ENCODE peak calls at places on chromosomes 7 and 10, in four cellular contexts. T, D, C and L are unnamed samples. For H3K4me1 and H3K27me3, the result is how much of the 10 kb centered on the place peaks cover.

GRCh38 chr7:12217311-12217710 is 6.2 kb downstream of the TMEM106B start:
- DNase-seq in T (no peak), D (no peak), C (no peak), L (no peak)

GRCh38 chr7:26156454-26157365 is 4.7 kb downstream of the NFE2L3 start:
- DNase-seq in T (no peak), D (no peak), C (no peak), L (no peak)

GRCh38 chr7:16916111-16916639 is 34.4 kb upstream of the AGR3 start:
- DNase-seq in T (no peak), D (no peak), C (no peak), L (no peak)

GRCh38 chr10:1153253-1153763 is 97.1 kb downstream of the WDR37 start:
- DNase-seq in T (no peak), D (no peak), C (no peak), L (no peak)

GRCh38 chr7:77439572-77439971 is 23.4 kb upstream of the GSAP start:
- DNase-seq in T (no peak), D (peak), C (peak), L (no peak)

GRCh38 chr10:122461367-122461728 is at the start of gene HTRA1:
- DNase-seq in T (peak), D (peak), C (peak), L (no peak)

GRCh38 chr10:33211123-33211878 is 123.2 kb downstream of the NRP1 start:
- DNase-seq in T (no peak), D (peak), C (no peak), L (no peak)

GRCh38 chr10:117663750-117664149 is 121.2 kb downstream of the EMX2 start:
- DNase-seq in T (no peak), D (no peak), C (no peak), L (no peak)

GRCh38 chr7:75649462-75649861 is 89.3 kb downstream of the HIP1 start:
- DNase-seq in T (no peak), D (no peak), C (no peak), L (no peak)

GRCh38 chr10:60907972-60908371 is 36.0 kb downstream of the RHOBTB1 start:
- DNase-seq in T (no peak), D (no peak), C (no peak), L (no peak)

GRCh38 chr7:39016609-39017008 is 38.9 kb downstream of the POU6F2 start:
- DNase-seq in T (no peak), D (no peak), C (no peak), L (no peak)

GRCh38 chr7:41716691-41717090 is 13.8 kb upstream of the INHBA start:
- DNase-seq in T (no peak), D (no peak), C (no peak), L (no peak)

GRCh38 chr7:140170375-140170774 is 6.4 kb downstream of the KDM7A start:
- DNase-seq in T (no peak), D (no peak), C (no peak), L (no peak)

GRCh38 chr10:84743483-84743882 is 415.1 kb downstream of the CCSER2 start:
- DNase-seq in T (no peak), D (no peak), C (no peak), L (no peak)

GRCh38 chr10:1573334-1573969 is 163.9 kb downstream of the ADARB2 start:
- DNase-seq in T (no peak), D (no peak), C (no peak), L (no peak)

GRCh38 chr10:133537551-133538545 is 10.7 kb downstream of the CYP2E1 start:
- DNase-seq in T (no peak), D (no peak), C (no peak), L (no peak)

GRCh38 chr10:22550732-22551131 is 163.6 kb downstream of the PIP4K2A start:
- DNase-seq in T (peak), D (peak), C (no peak), L (no peak)

GRCh38 chr7:6385909-6386560 is 61.7 kb downstream of the DAGLB start:
- DNase-seq in T (no peak), D (no peak), C (no peak), L (no peak)

GRCh38 chr7:6386779-6387178 is 61.0 kb downstream of the DAGLB start:
- DNase-seq in T (no peak), D (no peak), C (no peak), L (no peak)

GRCh38 chr7:6387734-6388294 is 59.9 kb downstream of the DAGLB start:
- DNase-seq in T (no peak), D (no peak), C (no peak), L (no peak)

GRCh38 chr7:6392712-6393666 is 54.8 kb downstream of the DAGLB start:
- DNase-seq in T (peak), D (peak), C (peak), L (no peak)

DNA sequence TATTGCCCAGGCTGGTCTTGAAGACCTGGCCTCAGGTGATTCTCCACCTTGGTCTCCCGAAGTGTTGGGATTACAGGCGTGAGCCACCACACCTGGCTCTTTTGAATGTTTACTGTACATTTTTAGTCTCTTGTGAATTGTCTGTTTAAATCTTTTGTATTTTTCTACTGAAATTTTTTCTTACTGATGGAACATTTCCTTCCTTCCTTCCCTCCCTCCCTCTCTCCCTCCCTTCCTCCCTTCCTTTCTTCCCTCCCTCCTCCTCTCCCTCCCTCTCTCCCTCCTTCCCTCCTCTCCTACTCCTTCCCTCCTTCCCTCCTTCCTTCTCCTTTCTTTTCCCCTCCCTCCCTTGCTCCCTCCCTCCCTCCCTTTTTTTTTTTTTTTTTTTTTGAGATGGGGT is 58.0 kb downstream of the DAGLB start:
- DNase-seq in T (no peak), D (no peak), C (no peak), L (no peak)
- H3K4me1 ChIP-seq in T (under half), D (half or more), C (under half), L (under half)

GRCh38 chr10:130770018-130770630 is 541.4 kb downstream of the TCERG1L start:
- DNase-seq in T (no peak), D (peak), C (no peak), L (no peak)
- TF ChIP-seq CTCF in T (no peak), D (no peak), C (no peak), L (no peak)

GRCh38 chr7:32958046-32959025 is 1.1 kb downstream of the FKBP9 start:
- DNase-seq in T (no peak), D (peak), C (no peak), L (no peak)
- H3K27me3 ChIP-seq in T (under half), D (under half), C (under half), L (under half)

DNA sequence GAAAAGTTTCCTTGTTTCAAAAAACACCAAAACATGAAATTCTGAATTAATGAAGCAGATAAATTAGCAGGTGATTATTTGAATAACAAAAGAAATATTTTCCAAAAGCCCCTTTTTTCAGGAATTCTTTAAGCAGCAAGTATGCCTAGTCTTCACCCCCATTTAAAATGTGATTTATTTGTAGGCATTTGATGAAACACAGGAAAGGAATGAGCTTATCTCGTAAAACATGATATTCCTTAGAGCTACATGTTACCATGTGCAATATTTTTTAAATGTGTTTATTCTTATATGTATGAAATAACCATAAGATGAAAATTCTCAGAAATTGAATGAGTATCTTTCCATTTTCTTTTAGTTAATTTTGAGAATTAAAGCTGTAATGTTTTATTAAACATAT is 106.1 kb downstream of the CHN2 start:
- DNase-seq in T (no peak), D (no peak), C (no peak), L (no peak)
- H3K4me1 ChIP-seq in T (under half), D (under half), C (under half), L (under half)

GRCh38 chr10:111323567-111323966 is 246.7 kb downstream of the ADRA2A start:
- DNase-seq in T (no peak), D (no peak), C (no peak), L (no peak)
- TF ChIP-seq CTCF in T (no peak), D (peak), C (no peak), L (no peak)

DNA sequence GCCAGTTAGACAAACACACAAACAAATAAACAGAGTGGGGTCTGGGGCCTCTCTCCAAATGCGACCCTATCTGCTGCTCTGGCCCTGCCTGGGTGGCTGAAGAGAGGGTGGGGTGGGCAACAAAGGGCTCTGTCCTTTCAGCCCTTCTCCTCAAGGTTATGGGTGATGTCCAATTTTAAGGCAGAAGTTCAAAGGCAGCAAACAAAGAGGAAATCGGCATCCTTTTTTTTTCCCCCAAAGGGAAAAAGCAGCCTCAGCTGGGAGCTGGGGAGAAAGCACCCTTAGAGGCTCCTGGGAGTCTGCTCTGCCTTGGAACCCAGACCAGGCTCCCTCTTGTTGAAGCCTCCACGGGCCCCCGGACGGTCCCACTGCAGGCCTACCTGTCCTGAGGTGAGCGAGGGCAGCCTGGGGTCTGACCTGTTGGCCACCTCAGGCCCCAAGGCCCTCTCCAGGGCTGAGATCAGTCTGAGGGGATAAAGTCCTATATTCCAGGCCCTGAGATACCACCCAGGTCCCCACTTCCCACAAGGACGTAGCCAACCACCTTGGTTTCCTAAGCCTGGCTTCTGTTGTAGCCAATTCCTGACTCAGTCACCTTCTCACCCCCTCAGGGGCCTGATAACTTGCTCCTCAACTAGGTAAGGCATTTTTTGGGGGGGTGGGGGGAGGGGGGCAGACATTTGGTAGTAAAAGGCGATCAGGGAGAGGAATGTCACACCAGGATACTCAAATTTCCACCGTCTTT is 4.4 kb downstream of the HOXA11 start:
- DNase-seq in T (peak), D (peak), C (peak), L (no peak)
- H3K27me3 ChIP-seq in T (half or more), D (under half), C (under half), L (half or more)

GRCh38 chr10:129035052-129035805 is 431.8 kb upstream of the MGMT start:
- DNase-seq in T (no peak), D (peak), C (no peak), L (no peak)

GRCh38 chr10:129033354-129033729 is 433.7 kb upstream of the MGMT start:
- DNase-seq in T (no peak), D (no peak), C (no peak), L (no peak)

GRCh38 chr10:129032626-129033353 is 434.3 kb upstream of the MGMT start:
- DNase-seq in T (no peak), D (no peak), C (no peak), L (no peak)

GRCh38 chr10:129031233-129032150 is 435.5 kb upstream of the MGMT start:
- DNase-seq in T (peak), D (peak), C (no peak), L (no peak)

DNA sequence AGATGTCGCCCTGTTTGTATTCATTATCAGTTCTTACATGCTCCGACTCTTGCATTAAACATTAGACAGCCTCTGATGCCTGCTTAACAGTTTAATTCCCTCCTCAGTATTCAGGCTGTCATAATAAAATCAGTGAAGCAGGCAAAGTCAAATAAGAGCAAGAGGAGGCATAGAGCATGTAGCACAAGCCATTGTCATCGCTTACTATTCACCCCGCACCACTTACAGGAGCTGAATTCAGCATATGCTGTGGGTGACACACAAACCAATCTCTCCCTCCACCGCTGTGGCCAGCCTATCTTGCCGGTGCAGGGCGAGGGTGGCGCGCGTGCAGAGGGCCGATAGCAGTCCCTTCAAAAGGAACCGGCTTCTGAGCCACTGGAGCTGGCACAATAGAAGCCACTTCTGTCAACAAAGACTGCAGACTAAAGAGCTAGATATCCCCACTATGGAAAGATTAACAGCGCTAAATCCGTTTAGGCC is 433.2 kb upstream of the MGMT start:
- DNase-seq in T (no peak), D (no peak), C (no peak), L (no peak)
- H3K4me1 ChIP-seq in T (under half), D (under half), C (under half), L (under half)

GRCh38 chr7:151363182-151363581 is 21.6 kb downstream of the NUB1 start:
- DNase-seq in T (no peak), D (no peak), C (no peak), L (no peak)

GRCh38 chr7:151368136-151368571 is 26.5 kb downstream of the NUB1 start:
- DNase-seq in T (peak), D (peak), C (peak), L (no peak)

GRCh38 chr7:151367304-151367703 is 25.7 kb downstream of the NUB1 start:
- DNase-seq in T (no peak), D (no peak), C (no peak), L (no peak)

GRCh38 chr7:151366141-151366871 is 24.7 kb downstream of the NUB1 start:
- DNase-seq in T (no peak), D (no peak), C (no peak), L (no peak)

DNA sequence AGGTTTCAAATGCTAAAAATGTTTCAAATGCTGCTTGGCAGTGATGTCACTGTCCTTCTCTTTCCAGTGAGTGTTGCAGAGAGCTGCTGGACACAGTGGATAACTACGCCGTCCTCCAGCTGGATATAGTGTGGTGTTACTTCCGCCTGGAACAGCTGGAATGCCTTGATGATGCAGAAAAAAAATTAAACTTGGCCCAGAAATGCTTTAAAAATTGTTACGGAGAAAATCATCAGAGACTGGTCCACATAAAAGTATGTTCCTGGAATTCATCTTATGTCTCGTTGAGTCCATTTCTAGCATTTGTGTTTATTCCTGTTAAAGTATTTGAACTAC is 25.2 kb downstream of the NUB1 start:
- DNase-seq in T (no peak), D (no peak), C (no peak), L (no peak)
- TF ChIP-seq CTCF in T (no peak), D (no peak), C (no peak), L (no peak)

GRCh38 chr7:155466814-155467675 is 9.1 kb downstream of the EN2 start:
- DNase-seq in T (no peak), D (no peak), C (no peak), L (no peak)
- H3K27me3 ChIP-seq in T (half or more), D (half or more), C (half or more), L (half or more)

DNA sequence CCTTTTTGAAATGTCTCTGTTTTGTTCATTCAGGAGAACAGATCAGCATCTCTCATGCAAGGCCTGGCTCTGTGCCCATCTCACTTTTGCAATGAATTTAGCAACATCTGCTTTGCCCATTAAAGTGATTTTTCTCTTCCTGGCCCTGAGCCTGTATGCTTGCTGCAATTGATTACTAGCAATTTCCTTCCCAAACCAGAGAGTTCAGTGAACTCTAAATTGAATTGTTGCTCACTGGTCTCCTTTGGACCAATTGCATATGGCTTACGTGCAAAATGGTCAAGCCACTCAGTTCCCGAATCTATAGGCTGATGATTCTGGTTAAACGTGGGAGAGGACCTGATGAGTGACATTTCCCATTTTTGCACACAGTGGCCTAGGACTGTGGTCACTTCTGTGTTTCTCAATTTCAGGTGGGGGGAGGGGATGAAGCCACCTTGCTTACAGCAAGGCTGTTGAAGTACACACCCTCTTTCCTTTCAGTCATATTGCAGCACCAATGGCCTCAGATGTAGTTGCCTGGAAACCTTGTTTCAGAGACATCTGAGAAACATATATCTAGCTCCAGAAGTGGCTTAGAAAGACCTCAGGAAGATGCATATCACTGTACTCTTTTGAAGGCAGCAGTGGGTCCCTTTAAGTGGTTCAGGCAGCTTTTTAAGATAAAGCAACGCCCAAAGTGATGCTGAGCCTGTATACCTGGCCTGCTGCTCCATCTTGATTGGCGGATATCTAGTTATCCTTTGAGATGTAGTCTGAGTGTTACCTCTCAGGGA is 201.4 kb downstream of the PTEN start:
- DNase-seq in T (no peak), D (peak), C (peak), L (no peak)
- H3K4me1 ChIP-seq in T (under half), D (under half), C (under half), L (under half)